ENCODE peak calls at places on chromosomes 4 and X, in six cellular contexts. M is activated CD4-positive, alpha-beta T cell treated with anti-CD3 and anti-CD28 coated beads, Interleukin-2, amount 10 ng/mL, durations not matched to agents 7 days and 5 days; U is choroid plexus epithelial cell; W is iPS DF 6.9; D is neuronal stem cell; P is dorsolateral prefrontal cortex. I is an unnamed sample.

GRCh38 chr4:145881991-145882390 is 56.6 kb downstream of the ZNF827 start:
- DNase-seq in M (no peak), U (no peak), W (no peak), D (no peak), P (no peak), I (no peak)

GRCh38 chr4:76365636-76366035 is 55.3 kb downstream of the CCDC158 start:
- DNase-seq in M (no peak), U (no peak), W (no peak), D (no peak), P (no peak), I (no peak)

GRCh38 chrX:122583526-122583925 is 600.6 kb upstream of the GRIA3 start:
- DNase-seq in M (no peak), U (no peak), W (no peak), D (no peak), P (no peak), I (no peak)

GRCh38 chr4:139645458-139645857 is 20.2 kb upstream of the MGST2 start:
- DNase-seq in M (no peak), U (no peak), W (no peak), D (no peak), P (no peak), I (no peak)

GRCh38 chrX:103629295-103630170 is 758 bp downstream of the TCEAL1 start:
- DNase-seq in M (peak), U (peak), W (no peak), D (peak), P (peak), I (no peak)

GRCh38 chrX:129782706-129783105 is 3.0 kb downstream of the SASH3 start:
- DNase-seq in M (no peak), U (no peak), W (no peak), D (no peak), P (no peak), I (no peak)

GRCh38 chrX:38754102-38754790 is 47.0 kb upstream of the MID1IP1 start:
- DNase-seq in M (peak), U (peak), W (peak), D (peak), P (no peak), I (no peak)

GRCh38 chr4:24527371-24527770 is 57.0 kb downstream of the DHX15 start:
- DNase-seq in M (no peak), U (peak), W (no peak), D (no peak), P (no peak), I (no peak)

GRCh38 chr4:32226201-32226600 is 1506.0 kb downstream of the PCDH7 start:
- DNase-seq in M (no peak), U (peak), W (no peak), D (no peak), P (no peak), I (no peak)

GRCh38 chrX:12447448-12448154 is 309.3 kb downstream of the FRMPD4 start:
- DNase-seq in M (no peak), U (peak), W (no peak), D (no peak), P (no peak), I (no peak)

GRCh38 chrX:17361620-17362019 is 13.4 kb upstream of the NHS start:
- DNase-seq in M (no peak), U (peak), W (no peak), D (no peak), P (no peak), I (no peak)

I was measured in natural killer cell treated with Interleukin-12 subunit alpha and Interleukin-12 subunit beta and Interleukin-15 and Interleukin-18, amount 100 ng/mL, for 72 hours.